ENCODE peak calls at places on chromosomes 13 and 19, in four cellular contexts. Q is BE2C, P is adrenal gland, E is cardiac fibroblast. K is an unnamed sample.

GRCh38 chr13:50136678-50137077 is 121.4 kb downstream of the KCNRG start:
- DNase-seq in Q (no peak), P (no peak), E (no peak), K (no peak)

GRCh38 chr19:41328157-41328817 is 18.3 kb downstream of the CCDC97 start:
- DNase-seq in Q (no peak), P (no peak), E (no peak), K (peak)

GRCh38 chr19:30968841-30969399 is 380.3 kb downstream of the TSHZ3 start:
- DNase-seq in Q (no peak), P (no peak), E (no peak), K (no peak)

GRCh38 chr13:73034901-73035300 is 23.9 kb upstream of the KLF5 start:
- DNase-seq in Q (no peak), P (no peak), E (no peak), K (no peak)

GRCh38 chr13:91097269-91097668 is 250.2 kb upstream of the MIR17HG start:
- DNase-seq in Q (no peak), P (no peak), E (no peak), K (no peak)

GRCh38 chr13:20118268-20119140 is 42.3 kb downstream of the GJA3 start:
- DNase-seq in Q (peak), P (peak), E (peak), K (peak)

GRCh38 chr19:19386373-19386869 is 19.1 kb upstream of the GATAD2A start:
- DNase-seq in Q (no peak), P (no peak), E (no peak), K (no peak)

GRCh38 chr13:114015608-114016295 is 41.9 kb upstream of the C13orf46 start:
- DNase-seq in Q (no peak), P (no peak), E (peak), K (no peak)

GRCh38 chr13:35475131-35475959 is 1.1 kb downstream of the MAB21L1 start:
- DNase-seq in Q (peak), P (peak), E (peak), K (peak)

GRCh38 chr13:29707876-29708543 is 112.5 kb upstream of the SLC7A1 start:
- DNase-seq in Q (peak), P (peak), E (peak), K (peak)

DNA sequence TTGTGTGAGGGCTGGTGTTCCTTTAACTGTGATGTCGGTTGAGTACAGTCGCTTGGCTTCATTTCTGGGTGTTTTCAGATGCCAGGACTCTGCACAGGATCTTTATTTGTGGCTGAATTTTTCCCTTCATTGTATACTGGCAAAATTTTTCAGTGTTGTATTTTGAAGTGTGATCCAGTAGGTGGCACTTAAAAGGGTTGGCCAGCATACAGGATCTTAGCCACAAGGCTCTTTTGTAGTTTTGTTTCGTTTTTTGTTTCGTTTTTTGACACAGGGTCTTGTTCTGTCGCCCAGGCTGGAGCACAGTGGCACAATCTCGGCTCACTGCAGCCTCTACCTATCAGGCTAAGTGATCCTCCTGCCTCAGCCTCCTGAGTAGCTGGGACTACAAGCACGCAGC is 8.7 kb downstream of the FCAR start:
- DNase-seq in Q (no peak), P (no peak), E (no peak), K (peak)
- TF ChIP-seq CTCF in Q (no peak), P (no peak), E (no peak), K (peak)

GRCh38 chr13:69589531-69589930 is 518.1 kb upstream of the ATXN8OS start:
- DNase-seq in Q (no peak), P (no peak), E (no peak), K (no peak)

GRCh38 chr13:69580255-69580654 is 527.4 kb upstream of the ATXN8OS start:
- DNase-seq in Q (no peak), P (no peak), E (no peak), K (no peak)

GRCh38 chr13:69591437-69591836 is 516.2 kb upstream of the ATXN8OS start:
- DNase-seq in Q (no peak), P (no peak), E (no peak), K (no peak)

DNA sequence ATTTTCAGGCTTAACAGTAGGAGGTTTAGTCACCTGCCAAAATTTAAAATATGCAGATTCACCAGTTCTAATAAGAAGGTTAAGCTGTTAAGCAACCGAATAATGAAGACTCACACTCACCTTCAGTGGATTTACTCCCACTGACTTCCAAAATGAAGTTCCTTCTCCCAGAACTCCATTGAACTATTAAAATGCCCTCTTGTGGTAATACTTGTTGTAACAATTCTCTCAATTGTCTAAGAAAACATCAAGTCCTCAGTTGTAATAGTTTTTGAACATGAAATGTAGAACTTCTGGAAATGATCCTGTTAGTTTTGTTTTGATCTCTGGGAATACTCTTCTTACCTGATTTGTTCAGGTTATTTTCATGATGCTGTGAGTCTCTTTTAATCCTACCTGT is 522.0 kb upstream of the ATXN8OS start:
- DNase-seq in Q (no peak), P (no peak), E (no peak), K (no peak)
- TF ChIP-seq CTCF in Q (peak), P (no peak), E (no peak), K (no peak)

GRCh38 chr19:45927565-45928261 is 13.1 kb upstream of the NANOS2 start:
- DNase-seq in Q (peak), P (peak), E (peak), K (peak)
- TF ChIP-seq CTCF in Q (peak), P (no peak), E (no peak), K (no peak)

GRCh38 chr13:79662882-79663281 is 181.9 kb downstream of the NDFIP2 start:
- DNase-seq in Q (peak), P (peak), E (peak), K (no peak)
- TF ChIP-seq CTCF in Q (peak), P (no peak), E (no peak), K (no peak)

GRCh38 chr13:69566104-69566716 is 541.4 kb upstream of the ATXN8OS start:
- DNase-seq in Q (no peak), P (no peak), E (no peak), K (no peak)

GRCh38 chr13:69567514-69567913 is 540.1 kb upstream of the ATXN8OS start:
- DNase-seq in Q (no peak), P (no peak), E (no peak), K (no peak)

DNA sequence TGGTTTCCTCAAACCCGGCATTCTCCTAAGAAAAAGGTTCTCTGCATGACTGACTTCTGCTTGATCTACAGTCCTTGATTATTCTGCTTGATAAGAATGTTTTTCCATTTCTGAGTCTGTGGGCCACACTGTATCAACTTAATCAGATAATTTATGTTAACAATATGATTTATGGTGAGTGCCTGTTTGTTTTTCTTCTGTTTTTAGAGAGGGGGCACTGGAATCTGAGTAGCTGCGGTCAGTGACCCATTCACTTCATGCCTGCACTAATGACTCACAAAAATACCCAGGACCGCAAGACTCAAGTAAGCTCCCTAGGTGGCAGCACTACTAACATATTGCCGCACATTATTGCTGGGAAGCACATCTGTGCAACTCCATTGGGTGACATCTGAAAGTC is 542.3 kb upstream of the ATXN8OS start:
- DNase-seq in Q (peak), P (peak), E (no peak), K (peak)
- TF ChIP-seq CTCF in Q (peak), P (no peak), E (no peak), K (peak)